ENCODE peak calls at places on chromosome 6, in six cellular contexts. C is left ventricle myocardium inferior, F is body of pancreas, B is upper lobe of left lung, D is fibroblast of lung, K is thoracic aorta. L is an unnamed sample. For H3K27me3 and H3K9me3, the result is how much of the 10 kb centered on the place peaks cover.

GRCh38 chr6:150366118-150366778 is 2.6 kb upstream of the IYD start:
- DNase-seq in C (no peak), F (no peak), B (no peak), D (no peak), K (no peak), L (no peak)

GRCh38 chr6:126947070-126947469 is 171.4 kb upstream of the RSPO3 start:
- DNase-seq in C (no peak), F (no peak), B (no peak), D (peak), K (no peak), L (no peak)

GRCh38 chr6:135503703-135504475 is 6.3 kb upstream of the AHI1 start:
- DNase-seq in C (no peak), F (no peak), B (no peak), D (no peak), K (no peak), L (no peak)

GRCh38 chr6:7938562-7939185 is 28.1 kb upstream of the TXNDC5 start:
- DNase-seq in C (no peak), F (no peak), B (no peak), D (no peak), K (no peak), L (no peak)

GRCh38 chr6:37127961-37128862 is 41.7 kb upstream of the PIM1 start:
- DNase-seq in C (peak), F (no peak), B (no peak), D (peak), K (no peak), L (no peak)

GRCh38 chr6:69907981-69908498 is 41.7 kb downstream of the COL19A1 start:
- DNase-seq in C (no peak), F (no peak), B (no peak), D (peak), K (no peak), L (no peak)

GRCh38 chr6:37689356-37689755 is 8.3 kb downstream of the MDGA1 start:
- DNase-seq in C (no peak), F (no peak), B (no peak), D (no peak), K (no peak), L (no peak)

GRCh38 chr6:117404548-117404947 is 21.2 kb downstream of the ROS1 start:
- DNase-seq in C (no peak), F (no peak), B (no peak), D (peak), K (no peak), L (no peak)

GRCh38 chr6:118971682-118972081 is 36.7 kb upstream of the MCM9 start:
- DNase-seq in C (no peak), F (no peak), B (no peak), D (no peak), K (no peak), L (no peak)

GRCh38 chr6:75546401-75546800 is 52.8 kb upstream of the FILIP1 start:
- DNase-seq in C (no peak), F (no peak), B (no peak), D (peak), K (no peak), L (no peak)

GRCh38 chr6:107114872-107115694 is at the start of gene BEND3:
- DNase-seq in C (peak), F (peak), B (peak), D (no peak), K (no peak), L (peak)

GRCh38 chr6:46217671-46218131 is 46.9 kb upstream of the ENPP5 start:
- DNase-seq in C (peak), F (peak), B (no peak), D (peak), K (no peak), L (no peak)

GRCh38 chr6:39897699-39898098 is 36.6 kb downstream of the MOCS1 start:
- DNase-seq in C (no peak), F (no peak), B (no peak), D (no peak), K (no peak), L (no peak)

GRCh38 chr6:113352831-113353230 is 504.3 kb upstream of the MARCKS start:
- DNase-seq in C (no peak), F (no peak), B (no peak), D (no peak), K (no peak), L (no peak)

GRCh38 chr6:16069222-16069621 is 59.7 kb upstream of the MYLIP start:
- DNase-seq in C (no peak), F (no peak), B (peak), D (no peak), K (no peak), L (no peak)

GRCh38 chr6:25586927-25587326 is 65.1 kb upstream of the SCGN start:
- DNase-seq in C (no peak), F (no peak), B (no peak), D (no peak), K (no peak), L (no peak)

GRCh38 chr6:35026434-35027222 is 114.5 kb downstream of the TCP11 start:
- DNase-seq in C (no peak), F (no peak), B (no peak), D (no peak), K (no peak), L (no peak)

GRCh38 chr6:118781897-118782296 is 112.1 kb upstream of the ASF1A start:
- DNase-seq in C (no peak), F (no peak), B (no peak), D (no peak), K (no peak), L (no peak)

GRCh38 chr6:47267301-47267700 is 42.4 kb downstream of the TNFRSF21 start:
- DNase-seq in C (no peak), F (no peak), B (no peak), D (no peak), K (no peak), L (no peak)

GRCh38 chr6:108134213-108134973 is 31.4 kb upstream of the NR2E1 start:
- DNase-seq in C (no peak), F (no peak), B (no peak), D (no peak), K (no peak), L (no peak)

GRCh38 chr6:70310063-70310694 is 7.3 kb upstream of the COL9A1 start:
- DNase-seq in C (no peak), F (no peak), B (no peak), D (peak), K (no peak), L (no peak)

GRCh38 chr6:6313012-6313411 is 7.5 kb downstream of the F13A1 start:
- DNase-seq in C (no peak), F (no peak), B (no peak), D (no peak), K (no peak), L (no peak)

GRCh38 chr6:42084889-42085288 is 34.6 kb downstream of the TAF8 start:
- DNase-seq in C (no peak), F (no peak), B (no peak), D (peak), K (no peak), L (no peak)
- TF ChIP-seq CTCF in C (no peak), F (no peak), B (no peak), D (peak), K (no peak), L (no peak)

GRCh38 chr6:137039010-137039409 is 5.8 kb downstream of the IL20RA start:
- DNase-seq in C (no peak), F (no peak), B (no peak), D (no peak), K (no peak), L (no peak)
- H3K27me3 ChIP-seq in C (under half), F (under half), B (under half), D (under half), K (under half), L (half or more)

DNA sequence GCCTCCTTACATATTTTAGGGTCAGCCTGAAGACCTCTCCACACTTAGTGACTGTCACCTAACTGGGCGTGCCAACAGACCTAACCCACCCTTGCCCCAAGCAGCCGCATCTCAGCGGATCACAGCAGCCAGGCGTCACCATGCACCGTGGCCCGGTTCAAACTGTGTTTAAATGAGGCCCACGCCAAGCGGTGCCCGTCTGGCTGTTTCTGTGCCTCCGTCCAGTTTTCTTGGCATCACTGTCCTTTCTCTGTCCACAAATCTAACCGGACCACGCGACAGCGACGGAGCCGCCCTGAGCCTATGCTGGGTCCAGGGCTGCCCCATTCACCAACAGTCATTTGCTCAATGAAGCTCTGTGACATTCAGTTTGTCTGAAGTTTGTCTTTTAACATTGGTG is 393.3 kb downstream of the THBS2 start:
- DNase-seq in C (no peak), F (no peak), B (no peak), D (no peak), K (no peak), L (no peak)
- H3K9me3 ChIP-seq in C (under half), F (under half), B (under half), D (under half), K (under half), L (under half)

GRCh38 chr6:131116755-131117360 is 18.4 kb upstream of the AKAP7 start:
- DNase-seq in C (no peak), F (no peak), B (no peak), D (peak), K (no peak), L (no peak)
- TF ChIP-seq CTCF in C (peak), F (peak), B (peak), D (peak), K (peak), L (peak)

GRCh38 chr6:131950767-131951575 is at the start of gene CCN2:
- DNase-seq in C (peak), F (peak), B (peak), D (peak), K (peak), L (no peak)
- H3K27me3 ChIP-seq in C (under half), F (under half), B (under half), D (under half), K (under half), L (half or more)

GRCh38 chr6:157706883-157707282 is 116.2 kb upstream of the SNX9 start:
- DNase-seq in C (no peak), F (no peak), B (no peak), D (no peak), K (no peak), L (no peak)
- H3K9me3 ChIP-seq in C (under half), F (under half), B (under half), D (under half), K (under half), L (under half)

GRCh38 chr6:3228046-3228671 is 706 bp upstream of the TUBB2B start:
- DNase-seq in C (no peak), F (no peak), B (peak), D (no peak), K (no peak), L (no peak)
- TF ChIP-seq CTCF in C (no peak), F (no peak), B (no peak), D (no peak), K (no peak), L (no peak)

GRCh38 chr6:27667651-27668441 is 194.9 kb upstream of the ZNF184 start:
- DNase-seq in C (no peak), F (no peak), B (no peak), D (peak), K (no peak), L (no peak)

GRCh38 chr6:27668442-27669275 is 195.8 kb upstream of the ZNF184 start:
- DNase-seq in C (no peak), F (peak), B (no peak), D (peak), K (no peak), L (no peak)

GRCh38 chr6:27672113-27672799 is 199.4 kb upstream of the ZNF184 start:
- DNase-seq in C (no peak), F (peak), B (no peak), D (peak), K (no peak), L (no peak)

GRCh38 chr6:27669278-27669797 is 196.4 kb upstream of the ZNF184 start:
- DNase-seq in C (no peak), F (no peak), B (no peak), D (no peak), K (no peak), L (no peak)

GRCh38 chr6:27669798-27670301 is 196.9 kb upstream of the ZNF184 start:
- DNase-seq in C (no peak), F (no peak), B (no peak), D (no peak), K (no peak), L (no peak)
- H3K27me3 ChIP-seq in C (half or more), F (under half), B (under half), D (under half), K (under half), L (half or more)

GRCh38 chr6:169981051-169981450 is 229.6 kb downstream of the ERMARD start:
- DNase-seq in C (no peak), F (no peak), B (peak), D (no peak), K (no peak), L (no peak)
- H3K9me3 ChIP-seq in C (under half), F (under half), B (under half), D (under half), K (under half), L (under half)

L was measured in CD4-positive, alpha-beta T cell.